ENCODE peak calls at places on chromosomes 1 and 21, in four cellular contexts. G is stimulated activated CD4-positive, alpha-beta T cell treated with anti-CD3 and anti-CD28 coated beads, Interleukin-15, amount 100 ng/mL, for 1 hour; J is NCI-H1092; R is activated gamma-delta T cell treated with Interleukin-2 at 50 U/mL for 16 hours. E is an unnamed sample.
A peak's percentile ranks its signal among the peaks of the same experiment; 100 is the strongest.

GRCh38 chr1:54955359-54955758 is 25.1 kb upstream of the TMEM61 start:
- DNase-seq in G (no peak), J (no peak), R (no peak), E (no peak)

GRCh38 chr1:220843481-220844011 is 35.7 kb upstream of the HLX start:
- DNase-seq in G (no peak), J (no peak), R (no peak), E (no peak)

GRCh38 chr1:91501527-91501859 is 842 bp downstream of the CDC7 start:
- DNase-seq in G (no peak), J (no peak), R (no peak), E (no peak)

GRCh38 chr1:39116868-39117728 is 87.4 kb upstream of the MACF1 start:
- DNase-seq in G (no peak), J (no peak), R (no peak), E (peak; percentile 84)

GRCh38 chr1:18529714-18530113 is 49.0 kb downstream of the KLHDC7A start:
- DNase-seq in G (no peak), J (no peak), R (no peak), E (no peak)

GRCh38 chr1:85339089-85339488 is 62.7 kb upstream of the BCL10 start:
- DNase-seq in G (no peak), J (no peak), R (no peak), E (peak; percentile 42)

GRCh38 chr1:38095337-38096030 is 48.9 kb upstream of the POU3F1 start:
- DNase-seq in G (no peak), J (no peak), R (no peak), E (no peak)

GRCh38 chr1:202107801-202108731 is 14.7 kb upstream of the GPR37L1 start:
- DNase-seq in G (no peak), J (peak; percentile 72), R (no peak), E (no peak)

GRCh38 chr1:221845650-221846371 is 103.9 kb upstream of the DUSP10 start:
- DNase-seq in G (no peak), J (peak; percentile 82), R (no peak), E (peak; percentile 29)

GRCh38 chr1:202810193-202810614 is 550 bp upstream of the PCAT6 start:
- DNase-seq in G (no peak), J (no peak), R (no peak), E (no peak)

GRCh38 chr1:99580451-99580850 is 65.5 kb upstream of the PALMD start:
- DNase-seq in G (no peak), J (no peak), R (no peak), E (no peak)

GRCh38 chr1:66333463-66334232 is 200.3 kb upstream of the SGIP1 start:
- DNase-seq in G (no peak), J (no peak), R (no peak), E (no peak)

GRCh38 chr1:56868761-56869160 is 14.2 kb downstream of the C8A start:
- DNase-seq in G (no peak), J (no peak), R (no peak), E (no peak)

GRCh38 chr21:42495027-42495426 is 997 bp downstream of the RSPH1 start:
- DNase-seq in G (no peak), J (no peak), R (no peak), E (no peak)

GRCh38 chr21:38533887-38534286 is 35.6 kb upstream of the ERG start:
- DNase-seq in G (no peak), J (no peak), R (no peak), E (no peak)

GRCh38 chr1:69312055-69312732 is 255.5 kb upstream of the LRRC7 start:
- DNase-seq in G (no peak), J (no peak), R (no peak), E (no peak)

GRCh38 chr1:3902111-3902511 is 2.0 kb upstream of the C1orf174 start:
- DNase-seq in G (no peak), J (no peak), R (no peak), E (no peak)

GRCh38 chr21:38126677-38127271 is 130.0 kb upstream of the KCNJ15 start:
- DNase-seq in G (peak; percentile 13), J (peak; percentile 74), R (peak; percentile 26), E (peak; percentile 35)

GRCh38 chr1:21324368-21325137 is 34.3 kb upstream of the ECE1 start:
- DNase-seq in G (peak; percentile 66), J (no peak), R (peak; percentile 55), E (no peak)

GRCh38 chr21:26405735-26406361 is 167.2 kb downstream of the CYYR1 start:
- DNase-seq in G (no peak), J (peak; percentile 16), R (no peak), E (no peak)

GRCh38 chr1:205191127-205191577 is 20.4 kb downstream of the DSTYK start:
- DNase-seq in G (no peak), J (no peak), R (no peak), E (peak; percentile 73)

GRCh38 chr1:3021233-3021671 is at the start of gene ACTRT2:
- DNase-seq in G (no peak), J (no peak), R (no peak), E (no peak)

GRCh38 chr1:169945171-169945570 is 51.5 kb upstream of the SCYL3 start:
- DNase-seq in G (no peak), J (no peak), R (no peak), E (no peak)

GRCh38 chr21:25329227-25329626 is 278.1 kb downstream of the MRPL39 start:
- DNase-seq in G (no peak), J (no peak), R (no peak), E (no peak)

E was measured in HepG2.